ENCODE peak calls at places on chromosomes 4 and X, in ten cellular contexts. One of them, this sample, is unnamed.

GRCh38 chr4:58961925-58962324 is 1851.7 kb upstream of the IGFBP7 start:
- DNase-seq in adipocyte: no peak
- DNase-seq in Caco-2: no peak
- DNase-seq in PC-3: no peak
- DNase-seq in sigmoid colon: no peak
- DNase-seq in fibroblast of lung: no peak
- DNase-seq in esophagus squamous epithelium: no peak
- DNase-seq in colonic mucosa: no peak
- DNase-seq in PC-9: no peak
- DNase-seq in Peyer's patch: no peak
- DNase-seq in this sample: no peak

GRCh38 chr4:138938371-138938699 is 77.2 kb upstream of the NOCT start:
- DNase-seq in adipocyte: peak; percentile 87
- DNase-seq in Caco-2: peak; percentile 44
- DNase-seq in PC-3: peak; percentile 55
- DNase-seq in sigmoid colon: no peak
- DNase-seq in fibroblast of lung: peak; percentile 72
- DNase-seq in esophagus squamous epithelium: no peak
- DNase-seq in colonic mucosa: no peak
- DNase-seq in PC-9: no peak
- DNase-seq in Peyer's patch: no peak
- DNase-seq in this sample: no peak

GRCh38 chrX:19864736-19865135 is 22.7 kb downstream of the SH3KBP1 start:
- DNase-seq in adipocyte: no peak
- DNase-seq in Caco-2: no peak
- DNase-seq in PC-3: no peak
- DNase-seq in sigmoid colon: no peak
- DNase-seq in fibroblast of lung: no peak
- DNase-seq in esophagus squamous epithelium: no peak
- DNase-seq in colonic mucosa: no peak
- DNase-seq in PC-9: no peak
- DNase-seq in Peyer's patch: no peak
- DNase-seq in this sample: no peak

GRCh38 chr4:98260579-98261290 is 449 bp upstream of the RAP1GDS1 start:
- DNase-seq in adipocyte: peak; percentile 99
- DNase-seq in Caco-2: peak; percentile 96
- DNase-seq in PC-3: peak; percentile 90
- DNase-seq in sigmoid colon: peak; percentile 97
- DNase-seq in fibroblast of lung: peak; percentile 96
- DNase-seq in esophagus squamous epithelium: peak; percentile 73
- DNase-seq in colonic mucosa: peak; percentile 97
- DNase-seq in PC-9: peak; percentile 86
- DNase-seq in Peyer's patch: peak; percentile 98
- DNase-seq in this sample: peak; percentile 96

GRCh38 chr4:74100531-74100930 is 1.5 kb upstream of the CXCL2 start:
- DNase-seq in adipocyte: no peak
- DNase-seq in Caco-2: peak; percentile 12
- DNase-seq in PC-3: no peak
- DNase-seq in sigmoid colon: no peak
- DNase-seq in fibroblast of lung: no peak
- DNase-seq in esophagus squamous epithelium: no peak
- DNase-seq in colonic mucosa: no peak
- DNase-seq in PC-9: no peak
- DNase-seq in Peyer's patch: no peak
- DNase-seq in this sample: no peak

GRCh38 chr4:129344058-129344457 is 248.1 kb downstream of the C4orf33 start:
- DNase-seq in adipocyte: peak; percentile 59
- DNase-seq in Caco-2: peak; percentile 24
- DNase-seq in PC-3: peak; percentile 71
- DNase-seq in sigmoid colon: no peak
- DNase-seq in fibroblast of lung: peak; percentile 64
- DNase-seq in esophagus squamous epithelium: no peak
- DNase-seq in colonic mucosa: peak; percentile 49
- DNase-seq in PC-9: no peak
- DNase-seq in Peyer's patch: no peak
- DNase-seq in this sample: no peak

GRCh38 chr4:53015681-53016080 is 153.6 kb downstream of the RASL11B start:
- DNase-seq in adipocyte: peak; percentile 87
- DNase-seq in Caco-2: peak; percentile 44
- DNase-seq in PC-3: peak; percentile 53
- DNase-seq in sigmoid colon: peak; percentile 71
- DNase-seq in fibroblast of lung: peak; percentile 81
- DNase-seq in esophagus squamous epithelium: no peak
- DNase-seq in colonic mucosa: peak; percentile 29
- DNase-seq in PC-9: no peak
- DNase-seq in Peyer's patch: no peak
- DNase-seq in this sample: no peak

GRCh38 chr4:102501635-102502382 is 650 bp downstream of the NFKB1 start:
- DNase-seq in adipocyte: peak; percentile 85
- DNase-seq in Caco-2: peak; percentile 84
- DNase-seq in PC-3: peak; percentile 68
- DNase-seq in sigmoid colon: peak; percentile 90
- DNase-seq in fibroblast of lung: peak; percentile 75
- DNase-seq in esophagus squamous epithelium: peak; percentile 40
- DNase-seq in colonic mucosa: peak; percentile 81
- DNase-seq in PC-9: peak; percentile 75
- DNase-seq in Peyer's patch: peak; percentile 86
- DNase-seq in this sample: peak; percentile 77

GRCh38 chr4:6674500-6675149 is 19.1 kb upstream of the S100P start:
- DNase-seq in adipocyte: peak; percentile 27
- DNase-seq in Caco-2: peak; percentile 64
- DNase-seq in PC-3: peak; percentile 75
- DNase-seq in sigmoid colon: no peak
- DNase-seq in fibroblast of lung: peak; percentile 40
- DNase-seq in esophagus squamous epithelium: no peak
- DNase-seq in colonic mucosa: peak; percentile 76
- DNase-seq in PC-9: peak; percentile 73
- DNase-seq in Peyer's patch: no peak
- DNase-seq in this sample: no peak

GRCh38 chr4:137359691-137360315 is 172.5 kb downstream of the PCDH18 start:
- DNase-seq in adipocyte: peak; percentile 89
- DNase-seq in Caco-2: no peak
- DNase-seq in PC-3: no peak
- DNase-seq in sigmoid colon: no peak
- DNase-seq in fibroblast of lung: peak; percentile 56
- DNase-seq in esophagus squamous epithelium: no peak
- DNase-seq in colonic mucosa: no peak
- DNase-seq in PC-9: no peak
- DNase-seq in Peyer's patch: no peak
- DNase-seq in this sample: no peak

GRCh38 chr4:7392438-7393374 is 42.0 kb downstream of the PSAPL1 start:
- DNase-seq in adipocyte: peak; percentile 50
- DNase-seq in Caco-2: no peak
- DNase-seq in PC-3: peak; percentile 12
- DNase-seq in sigmoid colon: no peak
- DNase-seq in fibroblast of lung: peak; percentile 23
- DNase-seq in esophagus squamous epithelium: no peak
- DNase-seq in colonic mucosa: no peak
- DNase-seq in PC-9: no peak
- DNase-seq in Peyer's patch: peak; percentile 43
- DNase-seq in this sample: no peak

GRCh38 chr4:76055005-76055404 is 19.1 kb upstream of the CXCL11 start:
- DNase-seq in adipocyte: no peak
- DNase-seq in Caco-2: no peak
- DNase-seq in PC-3: no peak
- DNase-seq in sigmoid colon: no peak
- DNase-seq in fibroblast of lung: no peak
- DNase-seq in esophagus squamous epithelium: no peak
- DNase-seq in colonic mucosa: no peak
- DNase-seq in PC-9: peak; percentile 38
- DNase-seq in Peyer's patch: no peak
- DNase-seq in this sample: no peak

GRCh38 chrX:129233791-129234190 is 289.5 kb downstream of the SMARCA1 start:
- DNase-seq in adipocyte: no peak
- DNase-seq in Caco-2: no peak
- DNase-seq in PC-3: no peak
- DNase-seq in sigmoid colon: no peak
- DNase-seq in fibroblast of lung: no peak
- DNase-seq in esophagus squamous epithelium: no peak
- DNase-seq in colonic mucosa: no peak
- DNase-seq in PC-9: no peak
- DNase-seq in Peyer's patch: no peak
- DNase-seq in this sample: no peak

GRCh38 chrX:72169008-72169728 is 12.4 kb upstream of the PIN4 start:
- DNase-seq in adipocyte: no peak
- DNase-seq in Caco-2: no peak
- DNase-seq in PC-3: no peak
- DNase-seq in sigmoid colon: no peak
- DNase-seq in fibroblast of lung: peak; percentile 8
- DNase-seq in esophagus squamous epithelium: no peak
- DNase-seq in colonic mucosa: no peak
- DNase-seq in PC-9: no peak
- DNase-seq in Peyer's patch: no peak
- DNase-seq in this sample: no peak

GRCh38 chrX:41900321-41900720 is 23.0 kb downstream of the CASK start:
- DNase-seq in adipocyte: no peak
- DNase-seq in Caco-2: no peak
- DNase-seq in PC-3: no peak
- DNase-seq in sigmoid colon: no peak
- DNase-seq in fibroblast of lung: no peak
- DNase-seq in esophagus squamous epithelium: no peak
- DNase-seq in colonic mucosa: no peak
- DNase-seq in PC-9: no peak
- DNase-seq in Peyer's patch: no peak
- DNase-seq in this sample: no peak
- H3K9me3 ChIP-seq in adipocyte: peaks cover 33% of the 10 kb centered on the region
- H3K9me3 ChIP-seq in Caco-2: no peaks in the 10 kb centered on the region
- H3K9me3 ChIP-seq in PC-3: peaks cover 14% of the 10 kb centered on the region
- H3K9me3 ChIP-seq in sigmoid colon: no peaks in the 10 kb centered on the region
- H3K9me3 ChIP-seq in fibroblast of lung: no peaks in the 10 kb centered on the region
- H3K9me3 ChIP-seq in esophagus squamous epithelium: no peaks in the 10 kb centered on the region
- H3K9me3 ChIP-seq in colonic mucosa: no peaks in the 10 kb centered on the region
- H3K9me3 ChIP-seq in PC-9: no peaks in the 10 kb centered on the region
- H3K9me3 ChIP-seq in Peyer's patch: no peaks in the 10 kb centered on the region
- H3K9me3 ChIP-seq in this sample: no peaks in the 10 kb centered on the region

GRCh38 chr4:169184236-169184635 is 86.5 kb downstream of the SH3RF1 start:
- DNase-seq in adipocyte: no peak
- DNase-seq in Caco-2: no peak
- DNase-seq in PC-3: no peak
- DNase-seq in sigmoid colon: no peak
- DNase-seq in fibroblast of lung: no peak
- DNase-seq in esophagus squamous epithelium: no peak
- DNase-seq in colonic mucosa: no peak
- DNase-seq in PC-9: no peak
- DNase-seq in Peyer's patch: no peak
- DNase-seq in this sample: no peak

GRCh38 chr4:169179609-169180526 is 90.9 kb downstream of the SH3RF1 start:
- DNase-seq in adipocyte: peak; percentile 71
- DNase-seq in Caco-2: peak; percentile 14
- DNase-seq in PC-3: no peak
- DNase-seq in sigmoid colon: no peak
- DNase-seq in fibroblast of lung: peak; percentile 53
- DNase-seq in esophagus squamous epithelium: no peak
- DNase-seq in colonic mucosa: no peak
- DNase-seq in PC-9: no peak
- DNase-seq in Peyer's patch: no peak
- DNase-seq in this sample: no peak

GRCh38 chr4:169185133-169185956 is 85.4 kb downstream of the SH3RF1 start:
- DNase-seq in adipocyte: peak; percentile 31
- DNase-seq in Caco-2: no peak
- DNase-seq in PC-3: no peak
- DNase-seq in sigmoid colon: no peak
- DNase-seq in fibroblast of lung: no peak
- DNase-seq in esophagus squamous epithelium: no peak
- DNase-seq in colonic mucosa: no peak
- DNase-seq in PC-9: peak; percentile 51
- DNase-seq in Peyer's patch: no peak
- DNase-seq in this sample: no peak

GRCh38 chr4:169184686-169185085 is 86.1 kb downstream of the SH3RF1 start:
- DNase-seq in adipocyte: no peak
- DNase-seq in Caco-2: no peak
- DNase-seq in PC-3: no peak
- DNase-seq in sigmoid colon: no peak
- DNase-seq in fibroblast of lung: no peak
- DNase-seq in esophagus squamous epithelium: no peak
- DNase-seq in colonic mucosa: no peak
- DNase-seq in PC-9: no peak
- DNase-seq in Peyer's patch: no peak
- DNase-seq in this sample: no peak

DNA sequence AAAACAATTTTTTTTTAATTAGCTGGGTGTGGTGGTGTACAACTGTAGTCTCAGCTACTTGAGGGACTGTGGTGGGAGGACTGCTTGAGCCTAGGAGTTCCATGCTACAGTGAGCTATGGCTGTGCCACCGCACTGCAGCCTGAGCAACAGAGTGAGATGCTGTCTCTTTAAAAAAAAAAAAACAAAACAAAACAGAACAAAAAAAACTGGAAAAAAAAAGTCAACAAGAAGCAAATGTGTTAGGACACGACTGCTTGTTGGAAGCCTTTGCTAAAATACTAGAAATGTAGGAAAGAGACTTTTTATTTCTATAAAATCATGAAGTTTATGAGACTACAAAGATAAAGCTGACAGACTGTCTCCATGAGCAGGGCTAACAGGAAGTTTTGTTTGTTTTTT is 87.2 kb downstream of the SH3RF1 start:
- DNase-seq in adipocyte: no peak
- DNase-seq in Caco-2: no peak
- DNase-seq in PC-3: no peak
- DNase-seq in sigmoid colon: no peak
- DNase-seq in fibroblast of lung: no peak
- DNase-seq in esophagus squamous epithelium: no peak
- DNase-seq in colonic mucosa: no peak
- DNase-seq in PC-9: no peak
- DNase-seq in Peyer's patch: no peak
- DNase-seq in this sample: no peak
- H3K4me3 ChIP-seq in adipocyte: no peak overlapping the region
- H3K4me3 ChIP-seq in Caco-2: no peak overlapping the region
- H3K4me3 ChIP-seq in PC-3: no peak overlapping the region
- H3K4me3 ChIP-seq in sigmoid colon: no peak overlapping the region
- H3K4me3 ChIP-seq in fibroblast of lung: no peak overlapping the region
- H3K4me3 ChIP-seq in esophagus squamous epithelium: no peak overlapping the region
- H3K4me3 ChIP-seq in colonic mucosa: no peak overlapping the region
- H3K4me3 ChIP-seq in PC-9: no peak overlapping the region
- H3K4me3 ChIP-seq in Peyer's patch: no peak overlapping the region
- H3K4me3 ChIP-seq in this sample: no peak overlapping the region

DNA sequence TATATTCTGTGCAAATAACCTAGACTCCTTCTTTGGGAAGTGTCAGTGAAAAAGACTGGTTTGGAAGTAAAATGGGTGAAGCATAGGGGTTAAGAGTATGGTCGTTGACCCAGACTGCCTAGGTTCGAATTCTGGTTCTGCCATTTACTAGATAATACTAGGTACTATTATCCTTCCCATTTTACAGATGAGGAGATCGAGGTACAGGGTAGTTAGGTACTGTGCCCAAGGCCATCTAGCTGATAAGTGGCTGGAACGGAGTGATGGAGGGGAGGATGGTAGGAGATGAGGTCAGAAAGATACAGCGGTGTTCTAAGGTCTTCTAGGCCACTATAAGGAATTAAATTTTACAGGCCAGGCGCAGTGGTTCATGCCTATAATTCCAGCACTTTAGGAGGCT is 11.1 kb downstream of the GLOD5 start:
- DNase-seq in adipocyte: no peak
- DNase-seq in Caco-2: no peak
- DNase-seq in PC-3: no peak
- DNase-seq in sigmoid colon: no peak
- DNase-seq in fibroblast of lung: no peak
- DNase-seq in esophagus squamous epithelium: no peak
- DNase-seq in colonic mucosa: no peak
- DNase-seq in PC-9: no peak
- DNase-seq in Peyer's patch: no peak
- DNase-seq in this sample: no peak
- H3K9me3 ChIP-seq in adipocyte: peaks cover 19% of the 10 kb centered on the region
- H3K9me3 ChIP-seq in Caco-2: no peaks in the 10 kb centered on the region
- H3K9me3 ChIP-seq in PC-3: no peaks in the 10 kb centered on the region
- H3K9me3 ChIP-seq in sigmoid colon: no peaks in the 10 kb centered on the region
- H3K9me3 ChIP-seq in fibroblast of lung: no peaks in the 10 kb centered on the region
- H3K9me3 ChIP-seq in esophagus squamous epithelium: no peaks in the 10 kb centered on the region
- H3K9me3 ChIP-seq in colonic mucosa: no peaks in the 10 kb centered on the region
- H3K9me3 ChIP-seq in PC-9: no peaks in the 10 kb centered on the region
- H3K9me3 ChIP-seq in Peyer's patch: no peaks in the 10 kb centered on the region
- H3K9me3 ChIP-seq in this sample: no peaks in the 10 kb centered on the region

GRCh38 chrX:87518504-87518903 is 902 bp downstream of the KLHL4 start:
- DNase-seq in adipocyte: no peak
- DNase-seq in Caco-2: no peak
- DNase-seq in PC-3: peak; percentile 33
- DNase-seq in sigmoid colon: no peak
- DNase-seq in fibroblast of lung: peak; percentile 22
- DNase-seq in esophagus squamous epithelium: no peak
- DNase-seq in colonic mucosa: no peak
- DNase-seq in PC-9: no peak
- DNase-seq in Peyer's patch: no peak
- DNase-seq in this sample: no peak
- H3K4me3 ChIP-seq in adipocyte: peak overlapping the region; percentile 80
- H3K4me3 ChIP-seq in Caco-2: no peak overlapping the region
- H3K4me3 ChIP-seq in PC-3: peak overlapping the region; percentile 68
- H3K4me3 ChIP-seq in sigmoid colon: peak overlapping the region; percentile 43
- H3K4me3 ChIP-seq in fibroblast of lung: peak overlapping the region; percentile 72
- H3K4me3 ChIP-seq in esophagus squamous epithelium: no peak overlapping the region
- H3K4me3 ChIP-seq in colonic mucosa: no peak overlapping the region
- H3K4me3 ChIP-seq in PC-9: no peak overlapping the region
- H3K4me3 ChIP-seq in Peyer's patch: no peak overlapping the region
- H3K4me3 ChIP-seq in this sample: no peak overlapping the region